ENCODE peak calls at places on chromosomes 2 and 18, in five cellular contexts. One of them, this sample, is unnamed.

GRCh38 chr2:103289101-103289725 is 527.4 kb downstream of the TMEM182 start:
- DNase-seq in IMR-90: no peak
- DNase-seq in right lobe of liver: no peak
- DNase-seq in tibial nerve: no peak
- DNase-seq in upper lobe of left lung: no peak
- DNase-seq in this sample: no peak

GRCh38 chr2:200810252-200810650 is 1.5 kb upstream of the BZW1 start:
- DNase-seq in tibial nerve: peak
- DNase-seq in IMR-90: peak
- DNase-seq in right lobe of liver: no peak
- DNase-seq in upper lobe of left lung: peak
- DNase-seq in this sample: no peak

GRCh38 chr2:40721595-40721994 is 269.7 kb upstream of the SLC8A1 start:
- DNase-seq in tibial nerve: no peak
- DNase-seq in upper lobe of left lung: no peak
- DNase-seq in right lobe of liver: no peak
- DNase-seq in IMR-90: peak
- DNase-seq in this sample: no peak

GRCh38 chr2:73063909-73064875 is 7.3 kb downstream of the SFXN5 start:
- DNase-seq in upper lobe of left lung: no peak
- DNase-seq in right lobe of liver: no peak
- DNase-seq in tibial nerve: no peak
- DNase-seq in IMR-90: peak
- DNase-seq in this sample: peak

GRCh38 chr2:174792309-174793025 is 28.2 kb upstream of the CHRNA1 start:
- DNase-seq in upper lobe of left lung: no peak
- DNase-seq in right lobe of liver: no peak
- DNase-seq in tibial nerve: no peak
- DNase-seq in IMR-90: no peak
- DNase-seq in this sample: no peak

GRCh38 chr18:79476031-79476917 is 80.5 kb downstream of the NFATC1 start:
- DNase-seq in upper lobe of left lung: no peak
- DNase-seq in IMR-90: no peak
- DNase-seq in right lobe of liver: no peak
- DNase-seq in tibial nerve: no peak
- DNase-seq in this sample: peak

GRCh38 chr2:241359481-241360045 is 3.5 kb downstream of the FARP2 start:
- DNase-seq in right lobe of liver: no peak
- DNase-seq in tibial nerve: no peak
- DNase-seq in upper lobe of left lung: no peak
- DNase-seq in IMR-90: no peak
- DNase-seq in this sample: no peak

GRCh38 chr2:158305501-158305900 is 151.1 kb downstream of the CCDC148 start:
- DNase-seq in IMR-90: no peak
- DNase-seq in right lobe of liver: no peak
- DNase-seq in upper lobe of left lung: no peak
- DNase-seq in tibial nerve: no peak
- DNase-seq in this sample: no peak

GRCh38 chr2:85273732-85274731 is 53.8 kb downstream of the TGOLN2 start:
- DNase-seq in right lobe of liver: no peak
- DNase-seq in upper lobe of left lung: no peak
- DNase-seq in IMR-90: peak
- DNase-seq in tibial nerve: no peak
- DNase-seq in this sample: no peak

GRCh38 chr2:174012347-174013309 is 47.5 kb upstream of the SP3 start:
- DNase-seq in right lobe of liver: no peak
- DNase-seq in IMR-90: no peak
- DNase-seq in upper lobe of left lung: peak
- DNase-seq in tibial nerve: peak
- DNase-seq in this sample: peak

GRCh38 chr2:88054300-88055048 is 1.1 kb downstream of the KRCC1 start:
- DNase-seq in upper lobe of left lung: no peak
- DNase-seq in right lobe of liver: no peak
- DNase-seq in IMR-90: no peak
- DNase-seq in tibial nerve: no peak
- DNase-seq in this sample: peak

GRCh38 chr2:102387763-102388546 is 32.4 kb downstream of the IL18R1 start:
- DNase-seq in tibial nerve: no peak
- DNase-seq in IMR-90: no peak
- DNase-seq in right lobe of liver: no peak
- DNase-seq in upper lobe of left lung: no peak
- DNase-seq in this sample: no peak

GRCh38 chr2:203685081-203685621 is 21.3 kb upstream of the CD28 start:
- DNase-seq in IMR-90: peak
- DNase-seq in tibial nerve: peak
- DNase-seq in right lobe of liver: no peak
- DNase-seq in upper lobe of left lung: no peak
- DNase-seq in this sample: no peak

GRCh38 chr2:77813614-77814013 is 291.4 kb upstream of the LRRTM4 start:
- DNase-seq in IMR-90: no peak
- DNase-seq in right lobe of liver: no peak
- DNase-seq in upper lobe of left lung: no peak
- DNase-seq in tibial nerve: no peak
- DNase-seq in this sample: no peak

GRCh38 chr2:150485871-150486538 is 1.5 kb downstream of the RND3 start:
- DNase-seq in upper lobe of left lung: peak
- DNase-seq in right lobe of liver: peak
- DNase-seq in tibial nerve: peak
- DNase-seq in IMR-90: peak
- DNase-seq in this sample: peak
- TF ChIP-seq POLR2A in upper lobe of left lung: peak
- TF ChIP-seq POLR2A in right lobe of liver: peak
- TF ChIP-seq POLR2A in tibial nerve: no peak
- TF ChIP-seq POLR2A in IMR-90: no peak
- TF ChIP-seq POLR2A in this sample: no peak

GRCh38 chr2:122519366-122519765 is 763.9 kb downstream of the TSN start:
- DNase-seq in right lobe of liver: no peak
- DNase-seq in tibial nerve: no peak
- DNase-seq in upper lobe of left lung: no peak
- DNase-seq in IMR-90: no peak
- DNase-seq in this sample: no peak
- TF ChIP-seq POLR2A in right lobe of liver: no peak
- TF ChIP-seq POLR2A in tibial nerve: no peak
- TF ChIP-seq POLR2A in upper lobe of left lung: no peak
- TF ChIP-seq POLR2A in IMR-90: no peak
- TF ChIP-seq POLR2A in this sample: no peak

GRCh38 chr2:111244864-111245263 is 124.2 kb downstream of the BCL2L11 start:
- DNase-seq in upper lobe of left lung: no peak
- DNase-seq in right lobe of liver: no peak
- DNase-seq in IMR-90: no peak
- DNase-seq in tibial nerve: no peak
- DNase-seq in this sample: no peak

GRCh38 chr2:111239107-111239506 is 118.4 kb downstream of the BCL2L11 start:
- DNase-seq in tibial nerve: no peak
- DNase-seq in upper lobe of left lung: no peak
- DNase-seq in IMR-90: no peak
- DNase-seq in right lobe of liver: no peak
- DNase-seq in this sample: no peak

GRCh38 chr2:111246620-111247061 is 125.9 kb downstream of the BCL2L11 start:
- DNase-seq in upper lobe of left lung: no peak
- DNase-seq in tibial nerve: no peak
- DNase-seq in right lobe of liver: no peak
- DNase-seq in IMR-90: peak
- DNase-seq in this sample: no peak

GRCh38 chr2:111239581-111240249 is 119.0 kb downstream of the BCL2L11 start:
- DNase-seq in right lobe of liver: no peak
- DNase-seq in upper lobe of left lung: no peak
- DNase-seq in IMR-90: no peak
- DNase-seq in tibial nerve: no peak
- DNase-seq in this sample: no peak

GRCh38 chr2:111243295-111243694 is 122.6 kb downstream of the BCL2L11 start:
- DNase-seq in upper lobe of left lung: no peak
- DNase-seq in tibial nerve: no peak
- DNase-seq in IMR-90: no peak
- DNase-seq in right lobe of liver: no peak
- DNase-seq in this sample: no peak
- TF ChIP-seq POLR2A in upper lobe of left lung: no peak
- TF ChIP-seq POLR2A in tibial nerve: no peak
- TF ChIP-seq POLR2A in IMR-90: no peak
- TF ChIP-seq POLR2A in right lobe of liver: no peak
- TF ChIP-seq POLR2A in this sample: no peak

GRCh38 chr2:145006957-145007672 is 487.2 kb upstream of the ZEB2 start:
- DNase-seq in right lobe of liver: no peak
- DNase-seq in upper lobe of left lung: no peak
- DNase-seq in tibial nerve: peak
- DNase-seq in IMR-90: peak
- DNase-seq in this sample: no peak
- TF ChIP-seq POLR2A in right lobe of liver: no peak
- TF ChIP-seq POLR2A in upper lobe of left lung: no peak
- TF ChIP-seq POLR2A in tibial nerve: no peak
- TF ChIP-seq POLR2A in IMR-90: peak
- TF ChIP-seq POLR2A in this sample: no peak

DNA sequence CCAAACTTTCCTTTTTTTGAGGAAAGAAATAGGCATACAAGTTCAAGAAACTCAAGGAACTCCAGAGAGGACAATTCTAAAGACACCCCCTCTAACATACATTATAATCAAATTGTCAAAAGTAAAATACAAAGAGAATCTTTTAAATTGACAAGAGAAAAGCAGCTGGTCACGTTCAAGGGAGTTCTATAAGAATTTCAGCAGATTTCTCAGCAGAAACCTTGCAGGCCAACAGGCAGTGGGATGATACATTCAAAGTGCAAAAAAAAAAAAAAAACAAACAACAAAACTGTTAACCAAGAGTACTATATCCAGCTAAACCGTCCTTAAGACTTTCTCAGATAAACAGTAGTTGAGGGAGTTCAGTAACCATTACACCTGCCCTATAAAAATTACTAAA is 33.9 kb downstream of the CCDC138 start:
- DNase-seq in IMR-90: no peak
- DNase-seq in right lobe of liver: no peak
- DNase-seq in tibial nerve: no peak
- DNase-seq in upper lobe of left lung: no peak
- DNase-seq in this sample: no peak
- TF ChIP-seq POLR2A in IMR-90: no peak
- TF ChIP-seq POLR2A in right lobe of liver: no peak
- TF ChIP-seq POLR2A in tibial nerve: no peak
- TF ChIP-seq POLR2A in upper lobe of left lung: no peak
- TF ChIP-seq POLR2A in this sample: no peak

GRCh38 chr2:3379647-3380534 is at the start of gene TRAPPC12:
- DNase-seq in IMR-90: peak
- DNase-seq in tibial nerve: peak
- DNase-seq in right lobe of liver: peak
- DNase-seq in upper lobe of left lung: peak
- DNase-seq in this sample: peak
- TF ChIP-seq POLR2A in IMR-90: peak
- TF ChIP-seq POLR2A in tibial nerve: peak
- TF ChIP-seq POLR2A in right lobe of liver: peak
- TF ChIP-seq POLR2A in upper lobe of left lung: peak
- TF ChIP-seq POLR2A in this sample: peak

GRCh38 chr2:20635698-20636584 is 15.0 kb downstream of the HS1BP3 start:
- DNase-seq in upper lobe of left lung: peak
- DNase-seq in IMR-90: peak
- DNase-seq in tibial nerve: peak
- DNase-seq in right lobe of liver: peak
- DNase-seq in this sample: peak
- TF ChIP-seq POLR2A in upper lobe of left lung: no peak
- TF ChIP-seq POLR2A in IMR-90: peak
- TF ChIP-seq POLR2A in tibial nerve: no peak
- TF ChIP-seq POLR2A in right lobe of liver: no peak
- TF ChIP-seq POLR2A in this sample: no peak

GRCh38 chr2:238847432-238847801 is 468 bp upstream of the TWIST2 start:
- DNase-seq in upper lobe of left lung: no peak
- DNase-seq in IMR-90: no peak
- DNase-seq in tibial nerve: no peak
- DNase-seq in right lobe of liver: no peak
- DNase-seq in this sample: no peak

GRCh38 chr2:238848941-238849853 is 1.3 kb downstream of the TWIST2 start:
- DNase-seq in right lobe of liver: no peak
- DNase-seq in IMR-90: no peak
- DNase-seq in upper lobe of left lung: no peak
- DNase-seq in tibial nerve: no peak
- DNase-seq in this sample: no peak

GRCh38 chr2:238846503-238847431 is 1.1 kb upstream of the TWIST2 start:
- DNase-seq in tibial nerve: no peak
- DNase-seq in IMR-90: no peak
- DNase-seq in upper lobe of left lung: no peak
- DNase-seq in right lobe of liver: no peak
- DNase-seq in this sample: no peak

GRCh38 chr2:238848566-238848940 is 668 bp downstream of the TWIST2 start:
- DNase-seq in tibial nerve: no peak
- DNase-seq in upper lobe of left lung: no peak
- DNase-seq in IMR-90: no peak
- DNase-seq in right lobe of liver: no peak
- DNase-seq in this sample: no peak

GRCh38 chr2:238847841-238848565 is at the start of gene TWIST2:
- DNase-seq in tibial nerve: peak
- DNase-seq in IMR-90: peak
- DNase-seq in right lobe of liver: no peak
- DNase-seq in upper lobe of left lung: peak
- DNase-seq in this sample: no peak
- TF ChIP-seq POLR2A in tibial nerve: no peak
- TF ChIP-seq POLR2A in IMR-90: peak
- TF ChIP-seq POLR2A in right lobe of liver: no peak
- TF ChIP-seq POLR2A in upper lobe of left lung: peak
- TF ChIP-seq POLR2A in this sample: no peak

This sample was measured in spleen.